ENCODE peak calls at places on chromosomes 3 and 15, in five cellular contexts. One of them, this sample, is unnamed.

GRCh38 chr3:150274372-150274771 is 133.7 kb upstream of the TSC22D2 start:
- DNase-seq in stimulated activated CD8-positive, alpha-beta memory T cell treated with anti-CD3 and anti-CD28 coated beads, Interleukin-7, amount 100 ng/mL, for 1 hour: no peak
- DNase-seq in hepatocyte: no peak
- DNase-seq in T-helper 9 cell: no peak
- DNase-seq in NAMALWA: no peak
- DNase-seq in this sample: no peak

GRCh38 chr15:43775411-43775965 is 1.3 kb downstream of the ELL3 start:
- DNase-seq in T-helper 9 cell: no peak
- DNase-seq in hepatocyte: peak; percentile 85
- DNase-seq in NAMALWA: peak; percentile 48
- DNase-seq in stimulated activated CD8-positive, alpha-beta memory T cell treated with anti-CD3 and anti-CD28 coated beads, Interleukin-7, amount 100 ng/mL, for 1 hour: no peak
- DNase-seq in this sample: peak; percentile 59

GRCh38 chr15:91517491-91518200 is 335.9 kb upstream of the SLCO3A1 start:
- DNase-seq in stimulated activated CD8-positive, alpha-beta memory T cell treated with anti-CD3 and anti-CD28 coated beads, Interleukin-7, amount 100 ng/mL, for 1 hour: no peak
- DNase-seq in NAMALWA: no peak
- DNase-seq in hepatocyte: no peak
- DNase-seq in T-helper 9 cell: no peak
- DNase-seq in this sample: no peak

GRCh38 chr3:196202516-196202970 is 8.7 kb downstream of the ZDHHC19 start:
- DNase-seq in T-helper 9 cell: no peak
- DNase-seq in hepatocyte: no peak
- DNase-seq in NAMALWA: no peak
- DNase-seq in stimulated activated CD8-positive, alpha-beta memory T cell treated with anti-CD3 and anti-CD28 coated beads, Interleukin-7, amount 100 ng/mL, for 1 hour: no peak
- DNase-seq in this sample: no peak

GRCh38 chr3:97647441-97647840 is 117.1 kb upstream of the ARL6 start:
- DNase-seq in stimulated activated CD8-positive, alpha-beta memory T cell treated with anti-CD3 and anti-CD28 coated beads, Interleukin-7, amount 100 ng/mL, for 1 hour: no peak
- DNase-seq in NAMALWA: no peak
- DNase-seq in hepatocyte: no peak
- DNase-seq in T-helper 9 cell: no peak
- DNase-seq in this sample: no peak

GRCh38 chr3:150370129-150370602 is 37.9 kb upstream of the TSC22D2 start:
- DNase-seq in stimulated activated CD8-positive, alpha-beta memory T cell treated with anti-CD3 and anti-CD28 coated beads, Interleukin-7, amount 100 ng/mL, for 1 hour: no peak
- DNase-seq in hepatocyte: peak; percentile 91
- DNase-seq in NAMALWA: no peak
- DNase-seq in T-helper 9 cell: no peak
- DNase-seq in this sample: no peak

GRCh38 chr15:95503640-95504225 is 826.8 kb upstream of the NR2F2 start:
- DNase-seq in stimulated activated CD8-positive, alpha-beta memory T cell treated with anti-CD3 and anti-CD28 coated beads, Interleukin-7, amount 100 ng/mL, for 1 hour: no peak
- DNase-seq in hepatocyte: no peak
- DNase-seq in NAMALWA: no peak
- DNase-seq in T-helper 9 cell: no peak
- DNase-seq in this sample: no peak

GRCh38 chr3:72560857-72561675 is 287.2 kb downstream of the SHQ1 start:
- DNase-seq in T-helper 9 cell: no peak
- DNase-seq in stimulated activated CD8-positive, alpha-beta memory T cell treated with anti-CD3 and anti-CD28 coated beads, Interleukin-7, amount 100 ng/mL, for 1 hour: no peak
- DNase-seq in hepatocyte: no peak
- DNase-seq in NAMALWA: no peak
- DNase-seq in this sample: no peak

GRCh38 chr15:85541744-85542143 is 161.3 kb downstream of the AKAP13 start:
- DNase-seq in NAMALWA: no peak
- DNase-seq in hepatocyte: peak; percentile 28
- DNase-seq in T-helper 9 cell: no peak
- DNase-seq in stimulated activated CD8-positive, alpha-beta memory T cell treated with anti-CD3 and anti-CD28 coated beads, Interleukin-7, amount 100 ng/mL, for 1 hour: no peak
- DNase-seq in this sample: no peak

GRCh38 chr3:159764211-159765024 is 224.2 kb upstream of the IL12A start:
- DNase-seq in T-helper 9 cell: no peak
- DNase-seq in hepatocyte: peak; percentile 80
- DNase-seq in stimulated activated CD8-positive, alpha-beta memory T cell treated with anti-CD3 and anti-CD28 coated beads, Interleukin-7, amount 100 ng/mL, for 1 hour: no peak
- DNase-seq in NAMALWA: no peak
- DNase-seq in this sample: no peak

GRCh38 chr15:80977627-80978036 is 12.0 kb downstream of the MESD start:
- DNase-seq in NAMALWA: peak; percentile 47
- DNase-seq in stimulated activated CD8-positive, alpha-beta memory T cell treated with anti-CD3 and anti-CD28 coated beads, Interleukin-7, amount 100 ng/mL, for 1 hour: no peak
- DNase-seq in T-helper 9 cell: peak; percentile 24
- DNase-seq in hepatocyte: peak; percentile 68
- DNase-seq in this sample: no peak

GRCh38 chr15:89051875-89052274 is 36.4 kb upstream of the ABHD2 start:
- DNase-seq in NAMALWA: no peak
- DNase-seq in hepatocyte: no peak
- DNase-seq in stimulated activated CD8-positive, alpha-beta memory T cell treated with anti-CD3 and anti-CD28 coated beads, Interleukin-7, amount 100 ng/mL, for 1 hour: no peak
- DNase-seq in T-helper 9 cell: no peak
- DNase-seq in this sample: no peak

GRCh38 chr3:25428003-25428861 is at the start of gene RARB:
- DNase-seq in NAMALWA: no peak
- DNase-seq in hepatocyte: peak; percentile 93
- DNase-seq in T-helper 9 cell: no peak
- DNase-seq in stimulated activated CD8-positive, alpha-beta memory T cell treated with anti-CD3 and anti-CD28 coated beads, Interleukin-7, amount 100 ng/mL, for 1 hour: no peak
- DNase-seq in this sample: no peak

GRCh38 chr3:24305795-24306467 is 188.7 kb downstream of the THRB start:
- DNase-seq in T-helper 9 cell: no peak
- DNase-seq in NAMALWA: no peak
- DNase-seq in stimulated activated CD8-positive, alpha-beta memory T cell treated with anti-CD3 and anti-CD28 coated beads, Interleukin-7, amount 100 ng/mL, for 1 hour: no peak
- DNase-seq in hepatocyte: no peak
- DNase-seq in this sample: no peak

GRCh38 chr15:79970921-79971434 is at the start of gene BCL2A1:
- DNase-seq in T-helper 9 cell: peak; percentile 12
- DNase-seq in hepatocyte: peak; percentile 31
- DNase-seq in NAMALWA: peak; percentile 70
- DNase-seq in stimulated activated CD8-positive, alpha-beta memory T cell treated with anti-CD3 and anti-CD28 coated beads, Interleukin-7, amount 100 ng/mL, for 1 hour: peak; percentile 28
- DNase-seq in this sample: no peak

GRCh38 chr15:30953731-30954378 is 37.6 kb downstream of the MTMR10 start:
- DNase-seq in stimulated activated CD8-positive, alpha-beta memory T cell treated with anti-CD3 and anti-CD28 coated beads, Interleukin-7, amount 100 ng/mL, for 1 hour: no peak
- DNase-seq in NAMALWA: no peak
- DNase-seq in hepatocyte: peak; percentile 18
- DNase-seq in T-helper 9 cell: no peak
- DNase-seq in this sample: no peak

GRCh38 chr3:174441588-174442316 is 417.4 kb upstream of the NAALADL2 start:
- DNase-seq in hepatocyte: no peak
- DNase-seq in T-helper 9 cell: no peak
- DNase-seq in NAMALWA: no peak
- DNase-seq in stimulated activated CD8-positive, alpha-beta memory T cell treated with anti-CD3 and anti-CD28 coated beads, Interleukin-7, amount 100 ng/mL, for 1 hour: no peak
- DNase-seq in this sample: no peak

GRCh38 chr15:32993285-32993684 is 201.2 kb downstream of the FMN1 start:
- DNase-seq in NAMALWA: peak; percentile 22
- DNase-seq in stimulated activated CD8-positive, alpha-beta memory T cell treated with anti-CD3 and anti-CD28 coated beads, Interleukin-7, amount 100 ng/mL, for 1 hour: no peak
- DNase-seq in hepatocyte: peak; percentile 11
- DNase-seq in T-helper 9 cell: no peak
- DNase-seq in this sample: no peak

GRCh38 chr3:152524198-152525140 is 255.7 kb downstream of the MBNL1 start:
- DNase-seq in hepatocyte: peak; percentile 75
- DNase-seq in NAMALWA: peak; percentile 83
- DNase-seq in T-helper 9 cell: peak; percentile 25
- DNase-seq in stimulated activated CD8-positive, alpha-beta memory T cell treated with anti-CD3 and anti-CD28 coated beads, Interleukin-7, amount 100 ng/mL, for 1 hour: no peak
- DNase-seq in this sample: peak; percentile 21

GRCh38 chr3:157112536-157112935 is 47.4 kb downstream of the CCNL1 start:
- DNase-seq in NAMALWA: no peak
- DNase-seq in T-helper 9 cell: no peak
- DNase-seq in stimulated activated CD8-positive, alpha-beta memory T cell treated with anti-CD3 and anti-CD28 coated beads, Interleukin-7, amount 100 ng/mL, for 1 hour: no peak
- DNase-seq in hepatocyte: no peak
- DNase-seq in this sample: no peak

GRCh38 chr15:65904301-65904700 is 35.0 kb downstream of the RAB11A start:
- DNase-seq in stimulated activated CD8-positive, alpha-beta memory T cell treated with anti-CD3 and anti-CD28 coated beads, Interleukin-7, amount 100 ng/mL, for 1 hour: no peak
- DNase-seq in NAMALWA: no peak
- DNase-seq in T-helper 9 cell: no peak
- DNase-seq in hepatocyte: no peak
- DNase-seq in this sample: no peak

GRCh38 chr3:45311327-45311726 is 77.0 kb upstream of the LARS2 start:
- DNase-seq in stimulated activated CD8-positive, alpha-beta memory T cell treated with anti-CD3 and anti-CD28 coated beads, Interleukin-7, amount 100 ng/mL, for 1 hour: no peak
- DNase-seq in T-helper 9 cell: no peak
- DNase-seq in hepatocyte: no peak
- DNase-seq in NAMALWA: no peak
- DNase-seq in this sample: no peak

GRCh38 chr3:73216310-73216709 is 154.9 kb downstream of the EBLN2 start:
- DNase-seq in NAMALWA: no peak
- DNase-seq in hepatocyte: no peak
- DNase-seq in T-helper 9 cell: no peak
- DNase-seq in stimulated activated CD8-positive, alpha-beta memory T cell treated with anti-CD3 and anti-CD28 coated beads, Interleukin-7, amount 100 ng/mL, for 1 hour: no peak
- DNase-seq in this sample: no peak

GRCh38 chr15:62606376-62607164 is 436.0 kb upstream of the TPM1 start:
- DNase-seq in hepatocyte: no peak
- DNase-seq in stimulated activated CD8-positive, alpha-beta memory T cell treated with anti-CD3 and anti-CD28 coated beads, Interleukin-7, amount 100 ng/mL, for 1 hour: no peak
- DNase-seq in NAMALWA: no peak
- DNase-seq in T-helper 9 cell: no peak
- DNase-seq in this sample: no peak